ENCODE peak calls at places on chromosomes 12 and 14, in five cellular contexts. Q is dorsolateral prefrontal cortex, Y is prostate gland, M is adrenal gland, C is upper lobe of right lung. B is an unnamed sample.

GRCh38 chr12:94792690-94793089 is 142.3 kb upstream of the TMCC3 start:
- DNase-seq in M (no peak), Y (no peak), C (no peak), Q (no peak), B (no peak)

GRCh38 chr12:70648831-70649230 is 11.6 kb upstream of the PTPRB start:
- DNase-seq in M (no peak), Q (no peak), C (no peak), Y (no peak), B (no peak)

GRCh38 chr12:16347391-16348298 is at the start of gene MGST1:
- DNase-seq in M (peak), Q (peak), Y (peak), C (peak), B (no peak)

GRCh38 chr12:14995583-14996425 is 23.0 kb downstream of the PDE6H start:
- DNase-seq in Q (no peak), C (no peak), Y (no peak), M (no peak), B (no peak)

GRCh38 chr14:91405241-91405721 is 12.3 kb downstream of the CCDC88C start:
- DNase-seq in C (no peak), Q (no peak), M (no peak), Y (no peak), B (no peak)

GRCh38 chr12:21656931-21657335 is 709 bp downstream of the LDHB start:
- DNase-seq in Y (peak), C (peak), Q (no peak), M (peak), B (peak)

GRCh38 chr14:77238356-77238755 is 32.6 kb downstream of the NGB start:
- DNase-seq in Q (no peak), M (no peak), C (no peak), Y (no peak), B (no peak)

GRCh38 chr12:10384191-10384590 is 5.7 kb downstream of the KLRK1 start:
- DNase-seq in C (no peak), Q (no peak), Y (no peak), M (no peak), B (no peak)

GRCh38 chr12:2834581-2835491 is at the start of gene NRIP2:
- DNase-seq in Y (no peak), M (peak), C (no peak), Q (peak), B (no peak)

GRCh38 chr12:106027286-106027685 is 111.5 kb downstream of the NUAK1 start:
- DNase-seq in M (no peak), Q (no peak), C (no peak), Y (no peak), B (no peak)

GRCh38 chr12:1837541-1838206 is 17.3 kb downstream of the LRTM2 start:
- DNase-seq in Q (no peak), M (no peak), Y (no peak), C (no peak), B (no peak)

GRCh38 chr14:35285991-35286564 is 6.1 kb upstream of the PSMA6 start:
- DNase-seq in Y (no peak), Q (no peak), C (no peak), M (no peak), B (no peak)

GRCh38 chr14:40599726-40600125 is 1007.0 kb upstream of the LRFN5 start:
- DNase-seq in Y (no peak), C (no peak), Q (no peak), M (no peak), B (no peak)

GRCh38 chr12:88957358-88957757 is 377.1 kb upstream of the KITLG start:
- DNase-seq in M (no peak), Q (no peak), Y (no peak), C (no peak), B (no peak)

GRCh38 chr12:64039285-64039871 is 182.7 kb downstream of the KICS2 start:
- DNase-seq in C (no peak), Y (peak), M (no peak), Q (no peak), B (no peak)

GRCh38 chr14:78363008-78363407 is 192.8 kb downstream of the NRXN3 start:
- DNase-seq in Y (no peak), Q (no peak), C (no peak), M (no peak), B (no peak)

GRCh38 chr12:57250956-57251355 is at the start of gene STAC3:
- DNase-seq in C (no peak), Y (no peak), M (no peak), Q (no peak), B (no peak)

GRCh38 chr12:1611775-1612174 is 17.3 kb upstream of the WNT5B start:
- DNase-seq in C (no peak), M (no peak), Q (no peak), Y (no peak), B (no peak)

GRCh38 chr14:34219661-34220060 is 242.4 kb downstream of the SPTSSA start:
- DNase-seq in Y (no peak), Q (no peak), M (no peak), C (no peak), B (no peak)

GRCh38 chr14:71967709-71968108 is 35.5 kb downstream of the RGS6 start:
- DNase-seq in M (no peak), Y (no peak), C (no peak), Q (no peak), B (no peak)

GRCh38 chr12:41014643-41015020 is 173.5 kb upstream of the PDZRN4 start:
- DNase-seq in Y (no peak), Q (no peak), M (no peak), C (no peak), B (no peak)

GRCh38 chr14:48725001-48725734 is 861.0 kb downstream of the RPS29 start:
- DNase-seq in C (no peak), M (no peak), Y (no peak), Q (no peak), B (no peak)

GRCh38 chr12:12803186-12803585 is 10.0 kb upstream of the DDX47 start:
- DNase-seq in C (peak), Y (peak), Q (no peak), M (peak), B (no peak)

GRCh38 chr14:102824832-102825231 is 47.6 kb downstream of the TRAF3 start:
- DNase-seq in M (no peak), Q (no peak), C (no peak), Y (no peak), B (no peak)

GRCh38 chr12:123397400-123397799 is 13.5 kb downstream of the KMT5A start:
- DNase-seq in M (no peak), C (no peak), Y (no peak), Q (no peak), B (no peak)
- H3K27ac ChIP-seq in M (no peak), C (peak), Y (peak), Q (peak), B (peak)

DNA sequence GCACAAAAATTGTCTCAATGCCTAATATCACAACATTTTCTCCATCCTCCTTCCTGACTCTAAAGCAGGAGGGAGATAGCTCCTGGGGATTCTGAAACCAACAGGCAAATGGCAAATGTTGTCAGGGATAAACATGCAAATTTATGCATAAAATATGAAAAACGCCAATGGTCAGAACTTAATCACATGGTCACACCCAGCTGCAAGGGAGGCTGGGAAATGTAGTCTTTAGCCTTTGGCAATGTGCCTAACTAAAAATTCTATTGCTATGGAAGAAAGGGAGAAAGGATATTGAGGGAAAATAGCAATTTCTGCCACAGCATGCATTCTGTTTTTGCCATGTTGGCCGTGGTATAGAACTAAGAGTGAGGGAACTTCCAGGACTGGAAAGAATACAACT is 11.7 kb upstream of the OASL start:
- DNase-seq in C (no peak), M (no peak), Q (no peak), Y (no peak), B (no peak)
- TF ChIP-seq CTCF in C (no peak), M (no peak), Q (no peak), Y (no peak), B (no peak)

GRCh38 chr14:44170099-44170498 is 337.0 kb downstream of the FSCB start:
- DNase-seq in M (no peak), Q (no peak), Y (no peak), C (no peak), B (no peak)

GRCh38 chr14:44168566-44168965 is 338.5 kb downstream of the FSCB start:
- DNase-seq in M (no peak), C (no peak), Q (no peak), Y (no peak), B (no peak)

GRCh38 chr14:44165286-44165685 is 341.8 kb downstream of the FSCB start:
- DNase-seq in Q (no peak), Y (no peak), M (no peak), C (no peak), B (no peak)

GRCh38 chr14:44163946-44164345 is 343.1 kb downstream of the FSCB start:
- DNase-seq in C (no peak), M (no peak), Y (no peak), Q (no peak), B (no peak)

DNA sequence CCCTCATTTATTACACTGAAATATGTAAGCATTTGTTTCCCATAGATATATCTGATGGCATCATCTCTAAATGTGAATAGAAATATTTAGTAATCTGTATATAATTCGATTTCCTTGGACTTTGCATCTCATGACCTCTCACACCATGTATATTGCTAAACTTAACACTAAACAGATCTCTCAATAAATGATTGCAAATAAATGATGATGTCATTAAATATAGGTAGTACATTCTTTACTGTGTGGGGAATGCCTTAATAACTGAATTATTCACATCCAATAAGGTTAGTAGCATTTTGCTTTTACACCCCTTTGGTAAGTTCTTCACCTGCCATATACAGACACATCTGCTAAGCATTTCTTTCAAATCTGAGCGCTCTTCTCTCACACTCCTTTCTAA is 340.5 kb downstream of the FSCB start:
- DNase-seq in Q (no peak), M (no peak), C (no peak), Y (no peak), B (no peak)
- H3K4me3 ChIP-seq in Q (no peak), M (no peak), C (no peak), Y (no peak), B (no peak)

GRCh38 chr12:76547526-76547925 is 12.0 kb downstream of the OSBPL8 start:
- DNase-seq in Q (no peak), C (no peak), Y (no peak), M (no peak), B (no peak)

GRCh38 chr12:76546889-76547288 is 12.7 kb downstream of the OSBPL8 start:
- DNase-seq in C (no peak), M (no peak), Y (no peak), Q (no peak), B (no peak)

GRCh38 chr12:76545486-76545885 is 14.1 kb downstream of the OSBPL8 start:
- DNase-seq in Y (no peak), M (no peak), C (no peak), Q (no peak), B (no peak)

GRCh38 chr12:76549131-76549530 is 10.4 kb downstream of the OSBPL8 start:
- DNase-seq in C (no peak), M (no peak), Q (no peak), Y (no peak), B (no peak)

GRCh38 chr12:76548222-76548837 is 11.2 kb downstream of the OSBPL8 start:
- DNase-seq in M (no peak), Q (no peak), Y (no peak), C (no peak), B (no peak)
- H3K27ac ChIP-seq in M (no peak), Q (no peak), Y (no peak), C (no peak), B (no peak)

GRCh38 chr12:130876758-130877157 is 4.9 kb downstream of the RAN start:
- DNase-seq in M (no peak), C (no peak), Y (no peak), Q (no peak), B (no peak)
- TF ChIP-seq CTCF in M (no peak), C (no peak), Y (no peak), Q (no peak), B (no peak)

DNA sequence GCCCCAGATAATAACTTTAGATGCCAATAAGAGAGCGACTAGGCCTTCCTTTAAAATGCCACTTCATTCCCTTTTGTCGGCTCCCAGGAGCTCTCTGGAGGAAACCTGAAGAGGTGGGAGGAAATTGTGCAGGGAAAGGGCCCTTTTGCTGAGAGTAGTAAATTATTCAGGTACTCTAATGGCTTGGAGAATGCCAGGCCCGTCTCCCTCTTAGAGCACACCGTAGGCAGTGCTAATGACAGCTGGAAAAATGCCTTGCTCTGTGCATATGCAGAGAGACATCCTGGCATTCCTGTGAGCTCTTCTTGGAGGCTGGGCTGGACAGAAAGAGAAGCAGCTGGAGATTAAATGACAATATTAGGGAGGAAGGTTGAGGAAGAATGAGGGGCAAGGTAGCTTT is 115.0 kb upstream of the RPH3A start:
- DNase-seq in Y (no peak), M (no peak), Q (no peak), C (no peak), B (no peak)
- H3K4me3 ChIP-seq in Y (no peak), M (no peak), Q (no peak), C (no peak), B (no peak)

GRCh38 chr14:63956326-63956725 is 103.5 kb downstream of the SYNE2 start:
- DNase-seq in C (no peak), M (no peak), Y (no peak), Q (no peak), B (no peak)
- H3K27ac ChIP-seq in C (no peak), M (no peak), Y (no peak), Q (no peak), B (no peak)

GRCh38 chr12:53268009-53268636 is at the start of gene ESPL1:
- DNase-seq in Q (peak), Y (peak), C (peak), M (peak), B (no peak)
- TF ChIP-seq CTCF in Q (no peak), Y (peak), C (peak), M (no peak), B (no peak)

DNA sequence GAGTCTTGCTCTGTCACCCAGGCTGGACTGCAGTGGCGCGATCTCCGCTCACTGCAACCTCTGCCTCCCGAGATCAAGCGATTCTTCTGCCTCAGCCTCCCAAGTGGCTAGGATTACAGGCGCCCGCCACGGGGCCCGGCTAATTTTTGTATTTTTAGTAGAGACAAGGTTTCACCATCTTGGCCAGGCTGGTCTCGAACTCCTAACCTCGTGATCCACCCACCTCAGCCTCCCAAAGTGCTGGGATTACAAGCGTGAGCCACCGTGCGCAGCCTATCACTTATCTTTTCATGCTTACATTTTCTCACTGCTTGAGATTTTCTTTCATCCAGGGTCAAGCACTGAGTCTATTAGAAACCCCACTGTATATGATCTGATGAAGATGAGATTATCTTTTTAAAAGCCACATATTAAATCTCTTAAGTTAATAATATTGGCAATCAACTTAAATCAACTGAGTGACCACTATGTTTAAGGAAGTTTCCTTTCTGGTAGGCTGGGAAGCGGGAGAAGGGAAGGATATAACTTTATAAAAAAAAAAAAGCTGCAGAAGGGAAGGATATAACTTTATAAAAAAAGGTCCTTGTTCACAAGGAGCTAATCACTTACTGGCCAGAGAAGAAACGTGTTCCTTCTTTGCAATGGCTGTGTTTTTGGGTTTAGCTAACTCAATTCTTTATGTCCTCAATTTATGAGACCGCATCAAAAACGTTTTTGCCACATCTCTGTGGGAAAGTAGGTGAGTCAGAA is 1.3 kb upstream of the MDM2 start:
- DNase-seq in M (no peak), Y (no peak), C (no peak), Q (no peak), B (no peak)
- H3K4me3 ChIP-seq in M (no peak), Y (no peak), C (peak), Q (no peak), B (peak)

B was measured in coronary artery.